ENCODE peak calls at places on chromosomes 5 and 9, in eight cellular contexts. I, V, D, J, E, P, A and X are unnamed samples. For H3K9me3, the result is how much of the 10 kb centered on the place peaks cover.

GRCh38 chr5:28967848-28968247 is 1929.5 kb upstream of the CDH9 start:
- DNase-seq in I (no peak), V (no peak), D (no peak), J (no peak), E (no peak), P (no peak), A (no peak), X (no peak)

GRCh38 chr9:20148416-20148815 is 359.6 kb upstream of the SLC24A2 start:
- DNase-seq in I (no peak), V (no peak), D (no peak), J (no peak), E (no peak), P (no peak), A (no peak), X (no peak)

GRCh38 chr5:106862450-106863193 is 808.1 kb downstream of the EFNA5 start:
- DNase-seq in I (no peak), V (no peak), D (peak), J (peak), E (no peak), P (no peak), A (no peak), X (no peak)

GRCh38 chr5:123610665-123611406 is 98.9 kb downstream of the CSNK1G3 start:
- DNase-seq in I (no peak), V (no peak), D (peak), J (peak), E (no peak), P (no peak), A (no peak), X (no peak)

GRCh38 chr5:150121448-150122157 is 34.0 kb downstream of the PDGFRB start:
- DNase-seq in I (peak), V (no peak), D (no peak), J (no peak), E (peak), P (no peak), A (peak), X (no peak)

GRCh38 chr9:136947955-136948510 is 3.0 kb downstream of the C8G start:
- DNase-seq in I (no peak), V (no peak), D (no peak), J (no peak), E (peak), P (peak), A (peak), X (peak)

GRCh38 chr5:172622091-172623046 is 18.7 kb upstream of the NEURL1B start:
- DNase-seq in I (no peak), V (no peak), D (no peak), J (no peak), E (no peak), P (peak), A (no peak), X (no peak)

GRCh38 chr5:111277061-111277460 is 52.9 kb downstream of the CAMK4 start:
- DNase-seq in I (no peak), V (no peak), D (no peak), J (no peak), E (no peak), P (no peak), A (no peak), X (no peak)

GRCh38 chr9:106324596-106325280 is 538.2 kb upstream of the ZNF462 start:
- DNase-seq in I (no peak), V (no peak), D (no peak), J (no peak), E (no peak), P (no peak), A (no peak), X (no peak)

GRCh38 chr5:179256229-179257189 is 88.8 kb downstream of the ADAMTS2 start:
- DNase-seq in I (no peak), V (no peak), D (no peak), J (no peak), E (peak), P (peak), A (peak), X (no peak)

GRCh38 chr9:91159664-91160121 is 202.0 kb downstream of the AUH start:
- DNase-seq in I (peak), V (no peak), D (no peak), J (no peak), E (peak), P (peak), A (no peak), X (peak)

GRCh38 chr5:85651744-85652143 is 966.0 kb upstream of the COX7C start:
- DNase-seq in I (no peak), V (no peak), D (no peak), J (no peak), E (no peak), P (no peak), A (no peak), X (no peak)

GRCh38 chr5:50325237-50325832 is 115.8 kb downstream of the EMB start:
- DNase-seq in I (no peak), V (no peak), D (peak), J (peak), E (no peak), P (no peak), A (no peak), X (no peak)

GRCh38 chr5:141398608-141399007 is 861 bp downstream of the PCDHGB5 start:
- DNase-seq in I (no peak), V (no peak), D (no peak), J (no peak), E (no peak), P (no peak), A (no peak), X (no peak)

GRCh38 chr5:141403387-141403786 is 809 bp downstream of the PCDHGA9 start:
- DNase-seq in I (no peak), V (no peak), D (no peak), J (no peak), E (no peak), P (no peak), A (no peak), X (no peak)

GRCh38 chr5:141402553-141403328 is at the start of gene PCDHGA9:
- DNase-seq in I (no peak), V (no peak), D (no peak), J (peak), E (no peak), P (no peak), A (no peak), X (no peak)

DNA sequence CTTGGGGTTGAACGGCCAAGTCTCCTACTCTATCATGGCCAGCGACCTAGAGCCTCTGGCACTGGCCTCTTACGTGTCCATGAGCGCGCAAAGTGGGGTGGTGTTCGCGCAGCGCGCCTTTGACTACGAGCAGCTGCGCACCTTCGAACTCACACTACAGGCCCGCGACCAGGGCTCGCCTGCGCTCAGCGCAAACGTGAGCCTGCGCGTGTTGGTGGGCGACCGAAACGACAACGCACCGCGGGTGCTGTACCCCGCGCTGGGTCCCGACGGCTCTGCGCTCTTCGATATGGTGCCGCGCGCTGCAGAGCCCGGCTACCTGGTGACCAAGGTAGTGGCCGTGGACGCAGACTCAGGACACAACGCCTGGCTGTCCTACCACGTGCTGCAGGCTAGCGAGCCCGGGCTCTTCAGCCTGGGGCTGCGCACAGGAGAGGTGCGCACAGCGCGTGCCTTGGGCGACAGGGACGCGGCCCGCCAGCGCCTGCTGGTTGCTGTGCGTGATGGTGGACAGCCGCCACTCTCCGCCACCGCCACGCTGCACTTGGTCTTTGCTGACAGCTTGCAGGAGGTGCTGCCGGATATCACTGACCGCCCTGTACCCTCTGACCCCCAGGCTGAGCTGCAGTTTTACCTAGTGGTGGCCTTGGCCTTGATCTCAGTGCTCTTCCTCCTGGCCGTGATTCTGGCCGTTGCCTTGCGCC is 2.0 kb downstream of the PCDHGB5 start:
- DNase-seq in I (no peak), V (no peak), D (no peak), J (no peak), E (no peak), P (no peak), A (no peak), X (no peak)
- H3K4me3 ChIP-seq in I (no peak), V (no peak), D (no peak), J (no peak), E (peak), P (no peak), A (no peak), X (peak)

DNA sequence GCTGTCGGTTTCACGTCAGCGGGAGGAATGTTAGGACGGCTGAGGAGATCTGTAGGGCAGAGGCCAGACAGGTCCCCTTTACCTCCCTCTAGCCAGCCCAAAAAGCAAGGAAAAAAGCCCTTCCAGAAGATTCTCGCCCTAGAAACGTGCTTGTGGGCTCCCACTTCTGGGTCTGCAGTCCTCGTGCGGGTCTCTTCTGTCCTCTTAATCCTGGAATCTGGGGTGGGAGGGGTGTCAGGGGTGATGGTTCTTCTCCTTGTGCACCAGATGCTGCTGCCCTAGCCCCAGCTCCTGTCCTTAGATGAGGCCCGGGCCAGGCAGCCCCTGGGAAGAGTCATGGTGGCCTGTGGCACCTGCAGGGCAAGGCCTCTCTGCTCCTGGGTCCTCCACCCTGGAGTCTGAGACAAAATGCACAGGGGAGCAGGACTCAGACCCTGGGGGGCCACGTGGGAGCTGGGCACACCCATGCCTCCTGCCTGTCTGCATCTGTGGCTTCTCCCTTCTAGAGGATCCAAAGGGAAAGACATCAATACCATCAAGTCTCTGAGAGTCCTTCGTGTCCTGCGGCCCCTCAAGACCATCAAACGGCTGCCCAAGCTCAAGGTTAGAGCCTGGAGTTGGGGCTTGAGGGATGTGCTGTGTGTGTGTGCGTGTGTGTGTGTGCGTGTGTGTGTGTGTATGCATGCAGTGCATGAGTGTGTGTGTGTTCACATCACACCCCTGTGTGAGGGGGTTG is 174.2 kb downstream of the CACNA1B start:
- DNase-seq in I (no peak), V (peak), D (no peak), J (no peak), E (peak), P (no peak), A (peak), X (no peak)
- H3K9me3 ChIP-seq in I (under half), V (under half), D (under half), J (under half), E (under half), P (under half), A (under half), X (under half)

GRCh38 chr9:71552480-71552879 is 215.8 kb downstream of the CEMIP2 start:
- DNase-seq in I (no peak), V (no peak), D (no peak), J (no peak), E (no peak), P (no peak), A (no peak), X (no peak)
- TF ChIP-seq CTCF in I (no peak), V (no peak), D (no peak), J (no peak), E (no peak), P (no peak), A (no peak), X (no peak)

GRCh38 chr5:13613621-13614020 is 330.9 kb downstream of the DNAH5 start:
- DNase-seq in I (no peak), V (no peak), D (no peak), J (no peak), E (no peak), P (no peak), A (no peak), X (no peak)
- H3K4me3 ChIP-seq in I (no peak), V (no peak), D (no peak), J (no peak), E (no peak), P (no peak), A (no peak), X (no peak)

DNA sequence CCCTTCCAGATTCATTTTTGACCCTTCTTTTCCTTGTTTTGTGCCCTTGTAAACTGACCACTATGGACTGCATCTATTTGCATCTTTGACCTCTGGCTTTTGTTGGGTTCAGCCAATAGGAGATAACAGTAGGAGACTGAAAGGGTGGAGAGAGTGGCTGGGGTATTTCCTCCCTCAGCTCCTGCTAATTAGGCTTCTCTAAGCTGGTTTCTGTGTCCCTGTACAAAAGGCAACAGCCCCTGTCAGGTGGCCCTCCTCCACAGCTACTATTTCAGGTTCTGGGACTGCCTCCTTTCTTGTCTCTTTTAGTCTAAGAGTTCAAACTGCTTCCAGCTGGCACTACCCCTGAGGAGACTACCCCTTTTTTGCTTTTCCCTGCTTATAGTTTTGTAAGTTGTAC is 261.9 kb upstream of the TRPM3 start:
- DNase-seq in I (no peak), V (no peak), D (no peak), J (no peak), E (no peak), P (no peak), A (no peak), X (no peak)
- H3K9me3 ChIP-seq in I (under half), V (under half), D (under half), J (under half), E (under half), P (under half), A (under half), X (under half)

GRCh38 chr9:124356745-124357390 is 58.4 kb downstream of the PSMB7 start:
- DNase-seq in I (no peak), V (peak), D (no peak), J (no peak), E (no peak), P (no peak), A (no peak), X (no peak)

GRCh38 chr9:124359426-124359825 is 55.8 kb downstream of the PSMB7 start:
- DNase-seq in I (no peak), V (no peak), D (no peak), J (no peak), E (no peak), P (no peak), A (no peak), X (no peak)

GRCh38 chr9:124358617-124359016 is 56.6 kb downstream of the PSMB7 start:
- DNase-seq in I (no peak), V (no peak), D (no peak), J (no peak), E (no peak), P (no peak), A (no peak), X (no peak)

GRCh38 chr9:124355941-124356744 is 59.1 kb downstream of the PSMB7 start:
- DNase-seq in I (no peak), V (no peak), D (no peak), J (no peak), E (no peak), P (no peak), A (no peak), X (no peak)

GRCh38 chr9:124357591-124358361 is 57.5 kb downstream of the PSMB7 start:
- DNase-seq in I (no peak), V (peak), D (no peak), J (no peak), E (no peak), P (no peak), A (no peak), X (no peak)
- TF ChIP-seq CTCF in I (no peak), V (no peak), D (no peak), J (peak), E (no peak), P (no peak), A (no peak), X (no peak)

GRCh38 chr9:95007470-95007869 is 281.0 kb downstream of the AOPEP start:
- DNase-seq in I (no peak), V (no peak), D (peak), J (no peak), E (no peak), P (no peak), A (no peak), X (no peak)
- H3K4me3 ChIP-seq in I (peak), V (no peak), D (peak), J (no peak), E (peak), P (no peak), A (peak), X (peak)